ENCODE peak calls at places on chromosomes 4 and X, in eight cellular contexts. Q, X, G, C, E, I, D and B are unnamed samples.

GRCh38 chr4:186240452-186240847 is 13.1 kb downstream of the KLKB1 start:
- DNase-seq in Q (no peak), X (no peak), G (no peak), C (no peak), E (no peak), I (no peak), D (no peak), B (no peak)

GRCh38 chr4:6749340-6750171 is 33.0 kb upstream of the KIAA0232 start:
- DNase-seq in Q (peak), X (no peak), G (peak), C (peak), E (peak), I (no peak), D (peak), B (peak)

GRCh38 chr4:165512464-165512863 is 133.7 kb downstream of the CPE start:
- DNase-seq in Q (no peak), X (no peak), G (no peak), C (no peak), E (no peak), I (no peak), D (no peak), B (no peak)

GRCh38 chrX:115591856-115592842 is 31.2 kb downstream of the PLS3 start:
- DNase-seq in Q (no peak), X (no peak), G (no peak), C (peak), E (peak), I (no peak), D (no peak), B (no peak)

GRCh38 chr4:183098080-183098722 is 856 bp upstream of the WWC2 start:
- DNase-seq in Q (peak), X (peak), G (peak), C (peak), E (no peak), I (peak), D (peak), B (peak)

GRCh38 chrX:125505207-125505606 is 185.5 kb downstream of the TEX13C start:
- DNase-seq in Q (no peak), X (no peak), G (peak), C (peak), E (no peak), I (no peak), D (no peak), B (no peak)

GRCh38 chr4:182179105-182179504 is 64.1 kb upstream of the TENM3 start:
- DNase-seq in Q (peak), X (no peak), G (no peak), C (peak), E (no peak), I (no peak), D (no peak), B (peak)

GRCh38 chrX:53685711-53686110 is 808 bp downstream of the HUWE1 start:
- DNase-seq in Q (no peak), X (no peak), G (no peak), C (peak), E (no peak), I (no peak), D (no peak), B (no peak)

GRCh38 chr4:38280323-38280706 is 320.1 kb downstream of the PTTG2 start:
- DNase-seq in Q (no peak), X (no peak), G (no peak), C (no peak), E (no peak), I (no peak), D (no peak), B (no peak)

DNA sequence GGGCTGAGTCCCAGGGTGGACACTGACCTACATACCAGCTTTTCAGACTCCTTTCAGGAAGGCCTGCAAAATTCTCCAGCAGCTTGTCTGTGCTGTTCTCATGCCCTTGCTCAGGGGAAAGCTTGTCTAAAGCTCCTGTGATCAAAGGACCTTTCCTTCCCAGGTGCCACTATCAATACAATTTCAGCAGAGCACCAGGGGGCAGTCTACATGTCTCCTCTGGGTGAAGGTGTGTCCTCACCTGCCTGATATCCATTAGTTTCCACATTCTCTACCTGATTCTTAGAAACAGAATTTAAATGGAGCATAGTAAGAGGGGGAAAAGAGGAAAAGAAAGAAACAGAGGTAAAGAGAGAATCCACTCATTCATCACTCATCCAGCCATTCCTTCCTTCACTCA is 114.2 kb downstream of the PPARGC1A start:
- DNase-seq in Q (no peak), X (no peak), G (no peak), C (peak), E (peak), I (no peak), D (no peak), B (no peak)
- TF ChIP-seq CTCF in Q (no peak), X (no peak), G (no peak), C (peak), E (peak), I (no peak), D (no peak), B (no peak)

DNA sequence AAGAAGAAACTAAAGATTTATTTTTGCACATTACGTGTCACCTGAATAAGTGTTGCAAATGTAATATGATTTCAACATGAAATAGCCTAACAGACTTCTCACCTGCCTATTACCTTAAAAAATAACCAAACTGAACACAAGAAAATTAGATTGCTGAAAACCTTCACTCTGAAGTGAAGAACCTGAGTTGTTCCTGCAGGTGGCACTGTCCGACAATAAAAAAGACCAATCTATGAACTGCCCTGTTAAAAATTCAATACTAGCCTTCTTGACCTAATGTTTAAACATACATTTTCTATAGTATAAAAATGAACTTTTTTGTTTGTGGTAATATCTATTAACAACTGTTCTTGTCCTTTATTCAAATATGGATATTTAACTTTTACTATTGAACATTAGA is 69.2 kb upstream of the PNPLA4 start:
- DNase-seq in Q (peak), X (peak), G (no peak), C (peak), E (peak), I (no peak), D (no peak), B (no peak)
- TF ChIP-seq CTCF in Q (peak), X (peak), G (peak), C (peak), E (peak), I (peak), D (peak), B (no peak)

DNA sequence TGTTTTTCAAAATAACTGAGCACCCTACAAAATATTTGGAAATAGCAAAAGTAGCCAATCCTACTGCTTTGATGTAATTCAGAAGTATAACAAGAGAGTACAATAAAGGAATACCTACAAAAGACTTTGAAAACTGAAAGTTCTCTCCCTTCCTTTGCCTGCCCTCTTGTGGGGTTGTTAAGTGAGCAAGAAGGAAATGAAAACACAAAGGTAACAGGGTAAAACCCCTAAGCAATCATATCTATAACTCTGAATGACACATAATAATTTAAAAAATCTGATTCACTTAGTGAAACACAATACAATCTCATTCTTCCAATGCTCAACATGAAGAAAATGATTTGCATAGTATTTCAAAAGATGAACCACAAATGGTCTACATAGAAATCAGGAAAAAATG is 98.2 kb downstream of the FRYL start:
- DNase-seq in Q (no peak), X (peak), G (no peak), C (peak), E (no peak), I (no peak), D (no peak), B (peak)
- TF ChIP-seq CTCF in Q (peak), X (no peak), G (peak), C (peak), E (peak), I (peak), D (no peak), B (peak)

GRCh38 chrX:122777766-122778165 is 406.3 kb upstream of the GRIA3 start:
- DNase-seq in Q (no peak), X (no peak), G (no peak), C (peak), E (no peak), I (no peak), D (no peak), B (peak)
- TF ChIP-seq CTCF in Q (no peak), X (no peak), G (no peak), C (no peak), E (peak), I (no peak), D (no peak), B (no peak)

GRCh38 chrX:49001521-49002090 is 458 bp downstream of the GRIPAP1 start:
- DNase-seq in Q (peak), X (peak), G (peak), C (peak), E (peak), I (no peak), D (no peak), B (peak)
- TF ChIP-seq CTCF in Q (no peak), X (no peak), G (no peak), C (no peak), E (no peak), I (no peak), D (no peak), B (no peak)

GRCh38 chr4:27638163-27638915 is 777.7 kb downstream of the STIM2 start:
- DNase-seq in Q (no peak), X (no peak), G (no peak), C (peak), E (peak), I (no peak), D (no peak), B (no peak)
- TF ChIP-seq CTCF in Q (no peak), X (no peak), G (no peak), C (no peak), E (no peak), I (no peak), D (no peak), B (no peak)

DNA sequence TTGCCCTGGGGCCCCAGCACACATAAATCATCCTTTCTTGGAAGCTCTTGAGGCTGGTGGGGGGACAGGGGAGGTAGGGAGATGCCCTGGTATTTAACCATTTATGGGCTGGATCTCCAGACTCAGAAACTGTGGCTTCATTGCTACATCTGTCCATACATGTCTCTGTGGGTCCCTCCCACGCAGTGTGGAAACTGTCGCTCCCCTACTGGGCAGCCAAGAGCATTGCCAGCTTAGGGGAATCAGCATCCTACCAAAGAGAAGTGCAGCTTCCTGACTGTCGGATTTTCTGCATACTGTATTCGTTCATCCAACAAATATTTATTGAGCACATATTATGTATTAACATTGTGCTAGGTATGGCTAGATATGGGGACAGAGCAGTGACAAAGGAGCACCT is 3.7 kb downstream of the GRIPAP1 start:
- DNase-seq in Q (no peak), X (no peak), G (peak), C (no peak), E (no peak), I (no peak), D (peak), B (no peak)
- TF ChIP-seq CTCF in Q (no peak), X (no peak), G (no peak), C (no peak), E (peak), I (no peak), D (no peak), B (no peak)

GRCh38 chr4:143025111-143025704 is 159.5 kb upstream of the USP38 start:
- DNase-seq in Q (no peak), X (no peak), G (no peak), C (peak), E (peak), I (no peak), D (no peak), B (peak)
- TF ChIP-seq CTCF in Q (peak), X (peak), G (peak), C (no peak), E (peak), I (no peak), D (peak), B (peak)

GRCh38 chr4:107655289-107655688 is 64.7 kb downstream of the PAPSS1 start:
- DNase-seq in Q (no peak), X (no peak), G (no peak), C (no peak), E (no peak), I (no peak), D (no peak), B (no peak)

GRCh38 chr4:107658400-107659326 is 61.4 kb downstream of the PAPSS1 start:
- DNase-seq in Q (no peak), X (no peak), G (no peak), C (no peak), E (no peak), I (no peak), D (no peak), B (no peak)

GRCh38 chr4:107654694-107655093 is 65.3 kb downstream of the PAPSS1 start:
- DNase-seq in Q (no peak), X (no peak), G (no peak), C (peak), E (peak), I (no peak), D (no peak), B (no peak)
- TF ChIP-seq CTCF in Q (no peak), X (no peak), G (no peak), C (peak), E (peak), I (no peak), D (no peak), B (no peak)

DNA sequence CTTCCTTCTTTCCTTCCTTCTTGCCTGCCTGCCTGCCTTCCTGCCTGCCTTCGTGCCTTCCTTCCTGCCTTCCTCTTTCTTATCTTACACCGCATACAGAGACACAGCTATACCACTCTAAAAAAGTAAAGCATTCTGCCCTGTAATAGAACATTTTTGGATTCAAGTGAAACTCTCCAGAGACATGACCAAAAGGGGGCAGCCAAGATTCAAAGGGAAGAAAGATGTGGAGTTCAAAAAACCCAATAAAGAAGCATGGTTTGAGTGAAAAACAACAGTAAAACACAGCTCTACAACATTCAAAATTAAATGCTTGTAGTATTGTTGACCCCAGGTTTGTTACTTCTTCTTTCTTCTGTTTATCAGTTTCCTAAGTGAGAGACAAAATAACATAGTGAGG is 914.9 kb upstream of the PCDH7 start:
- DNase-seq in Q (no peak), X (no peak), G (no peak), C (no peak), E (peak), I (no peak), D (no peak), B (no peak)
- TF ChIP-seq CTCF in Q (peak), X (no peak), G (no peak), C (peak), E (peak), I (no peak), D (no peak), B (no peak)